ENCODE peak calls at places on chromosomes 1 and 21, in seven cellular contexts. R is psoas muscle, Y is upper lobe of right lung, I is colonic mucosa, M is fibroblast of lung, H is uterus, B is heart right ventricle. C is an unnamed sample. For H3K9me3, the result is how much of the 10 kb centered on the place peaks cover.

GRCh38 chr21:15282666-15283065 is 217.9 kb upstream of the NRIP1 start:
- DNase-seq in R (no peak), Y (no peak), I (no peak), M (peak), H (no peak), B (no peak), C (no peak)

GRCh38 chr1:26373281-26373680 is 731 bp upstream of the ZNF683 start:
- DNase-seq in R (no peak), Y (no peak), I (no peak), M (no peak), H (no peak), B (no peak), C (no peak)

GRCh38 chr1:208524920-208525319 is 280.7 kb upstream of the PLXNA2 start:
- DNase-seq in R (no peak), Y (no peak), I (no peak), M (no peak), H (no peak), B (no peak), C (no peak)

GRCh38 chr1:177174921-177175634 is 4.3 kb downstream of the BRINP2 start:
- DNase-seq in R (no peak), Y (no peak), I (no peak), M (no peak), H (no peak), B (no peak), C (no peak)

GRCh38 chr1:39159224-39160036 is 45.1 kb upstream of the MACF1 start:
- DNase-seq in R (no peak), Y (no peak), I (peak), M (peak), H (no peak), B (no peak), C (no peak)

GRCh38 chr1:57586842-57587241 is 163.0 kb upstream of the DAB1 start:
- DNase-seq in R (no peak), Y (no peak), I (no peak), M (no peak), H (no peak), B (no peak), C (no peak)

GRCh38 chr1:171794085-171794484 is 12.6 kb downstream of the METTL13 start:
- DNase-seq in R (no peak), Y (no peak), I (no peak), M (peak), H (no peak), B (no peak), C (no peak)

GRCh38 chr1:107531065-107531908 is 390.4 kb downstream of the NTNG1 start:
- DNase-seq in R (no peak), Y (no peak), I (no peak), M (no peak), H (no peak), B (no peak), C (no peak)

GRCh38 chr1:159199901-159200300 is 4.8 kb upstream of the ACKR1 start:
- DNase-seq in R (no peak), Y (no peak), I (no peak), M (no peak), H (no peak), B (no peak), C (no peak)

GRCh38 chr1:119987112-119987511 is 82.3 kb downstream of the NOTCH2 start:
- DNase-seq in R (no peak), Y (no peak), I (no peak), M (peak), H (peak), B (no peak), C (no peak)

GRCh38 chr21:25901580-25901979 is 166.8 kb downstream of the GABPA start:
- DNase-seq in R (no peak), Y (no peak), I (no peak), M (no peak), H (no peak), B (no peak), C (no peak)

GRCh38 chr1:154765970-154766369 is 104.1 kb downstream of the KCNN3 start:
- DNase-seq in R (no peak), Y (peak), I (no peak), M (peak), H (peak), B (no peak), C (no peak)

GRCh38 chr1:57360846-57361407 is 62.9 kb downstream of the DAB1 start:
- DNase-seq in R (no peak), Y (no peak), I (no peak), M (no peak), H (no peak), B (no peak), C (no peak)

GRCh38 chr1:201537966-201538617 is 835 bp upstream of the NAV1 start:
- DNase-seq in R (no peak), Y (no peak), I (no peak), M (peak), H (no peak), B (no peak), C (no peak)

GRCh38 chr1:6086358-6086757 is 40.7 kb downstream of the KCNAB2 start:
- DNase-seq in R (no peak), Y (no peak), I (no peak), M (no peak), H (no peak), B (no peak), C (no peak)

GRCh38 chr21:36513430-36513829 is 33.5 kb upstream of the CLDN14 start:
- DNase-seq in R (no peak), Y (no peak), I (no peak), M (no peak), H (no peak), B (no peak), C (no peak)

DNA sequence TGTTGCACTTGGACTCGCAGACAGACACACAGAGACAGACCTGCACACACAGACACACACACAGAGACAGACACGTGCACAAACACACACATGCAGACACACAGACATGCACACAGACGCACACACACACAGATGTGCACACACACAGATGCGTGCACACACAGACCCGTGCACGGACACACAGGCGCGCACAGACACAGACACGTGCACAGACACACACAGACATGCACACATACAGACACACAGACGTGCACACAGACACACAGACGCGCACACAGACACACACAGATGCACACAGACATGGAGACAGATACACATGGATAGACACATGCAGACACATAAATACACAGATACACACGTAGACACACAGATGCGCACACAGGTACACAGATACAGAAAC is 11.3 kb downstream of the PFKL start:
- DNase-seq in R (no peak), Y (no peak), I (no peak), M (no peak), H (no peak), B (no peak), C (no peak)
- H3K4me3 ChIP-seq in R (no peak), Y (no peak), I (no peak), M (no peak), H (no peak), B (no peak), C (no peak)

GRCh38 chr1:226370144-226370923 is 37.6 kb downstream of the PARP1 start:
- DNase-seq in R (no peak), Y (no peak), I (no peak), M (no peak), H (no peak), B (no peak), C (no peak)
- H3K27ac ChIP-seq in R (no peak), Y (no peak), I (no peak), M (no peak), H (no peak), B (peak), C (no peak)

GRCh38 chr21:9735421-9735961 is 785.9 kb upstream of the TPTE start:
- DNase-seq in R (no peak), Y (no peak), I (no peak), M (no peak), H (no peak), B (no peak), C (no peak)
- H3K9me3 ChIP-seq in R (under half), Y (under half), I (under half), M (under half), H (under half), B (under half), C (under half)

GRCh38 chr1:247448107-247448778 is 9.7 kb downstream of the OR2B11 start:
- DNase-seq in R (peak), Y (peak), I (peak), M (peak), H (peak), B (peak), C (no peak)
- H3K4me3 ChIP-seq in R (peak), Y (peak), I (peak), M (peak), H (peak), B (peak), C (peak)

C was measured in thoracic aorta.